ENCODE peak calls at places on chromosomes 7 and 10, in seven cellular contexts. One of them, this sample, is unnamed. For H3K4me1, the result is how much of the 10 kb centered on the place peaks cover.

GRCh38 chr7:92763636-92764423 is 72.5 kb downstream of the CDK6 start:
- ATAC-seq in right lobe of liver: no peak
- ATAC-seq in IMR-90: peak
- ATAC-seq in A549: peak
- ATAC-seq in gastrocnemius medialis: no peak
- ATAC-seq in heart left ventricle: peak
- ATAC-seq in K562: peak
- ATAC-seq in this sample: no peak

GRCh38 chr10:126387931-126388911 is at the start of gene ADAM12:
- ATAC-seq in right lobe of liver: peak
- ATAC-seq in IMR-90: peak
- ATAC-seq in A549: peak
- ATAC-seq in gastrocnemius medialis: no peak
- ATAC-seq in heart left ventricle: peak
- ATAC-seq in K562: no peak
- ATAC-seq in this sample: peak

GRCh38 chr10:47147186-47147585 is 152.8 kb upstream of the GDF10 start:
- ATAC-seq in right lobe of liver: no peak
- ATAC-seq in IMR-90: no peak
- ATAC-seq in A549: no peak
- ATAC-seq in gastrocnemius medialis: no peak
- ATAC-seq in heart left ventricle: no peak
- ATAC-seq in K562: no peak
- ATAC-seq in this sample: no peak

GRCh38 chr7:134755422-134756022 is 23.9 kb upstream of the CALD1 start:
- ATAC-seq in right lobe of liver: no peak
- ATAC-seq in IMR-90: peak
- ATAC-seq in A549: no peak
- ATAC-seq in gastrocnemius medialis: no peak
- ATAC-seq in heart left ventricle: no peak
- ATAC-seq in K562: peak
- ATAC-seq in this sample: no peak

GRCh38 chr7:73547841-73548240 is 9.6 kb downstream of the BCL7B start:
- ATAC-seq in right lobe of liver: no peak
- ATAC-seq in IMR-90: no peak
- ATAC-seq in A549: no peak
- ATAC-seq in gastrocnemius medialis: no peak
- ATAC-seq in heart left ventricle: peak
- ATAC-seq in K562: no peak
- ATAC-seq in this sample: no peak

GRCh38 chr10:624605-625334 is 64.7 kb downstream of the DIP2C start:
- ATAC-seq in right lobe of liver: peak
- ATAC-seq in IMR-90: peak
- ATAC-seq in A549: peak
- ATAC-seq in gastrocnemius medialis: peak
- ATAC-seq in heart left ventricle: peak
- ATAC-seq in K562: peak
- ATAC-seq in this sample: peak

GRCh38 chr7:99897688-99898357 is 21.0 kb upstream of the OR2AE1 start:
- ATAC-seq in right lobe of liver: no peak
- ATAC-seq in IMR-90: no peak
- ATAC-seq in A549: no peak
- ATAC-seq in gastrocnemius medialis: no peak
- ATAC-seq in heart left ventricle: no peak
- ATAC-seq in K562: no peak
- ATAC-seq in this sample: no peak

GRCh38 chr10:114432704-114433103 is 28.4 kb upstream of the AFAP1L2 start:
- ATAC-seq in right lobe of liver: no peak
- ATAC-seq in IMR-90: peak
- ATAC-seq in A549: no peak
- ATAC-seq in gastrocnemius medialis: no peak
- ATAC-seq in heart left ventricle: no peak
- ATAC-seq in K562: no peak
- ATAC-seq in this sample: no peak

GRCh38 chr7:4957847-4958476 is 1.0 kb downstream of the MMD2 start:
- ATAC-seq in right lobe of liver: no peak
- ATAC-seq in IMR-90: no peak
- ATAC-seq in A549: peak
- ATAC-seq in gastrocnemius medialis: no peak
- ATAC-seq in heart left ventricle: no peak
- ATAC-seq in K562: peak
- ATAC-seq in this sample: no peak

GRCh38 chr10:122323941-122324675 is 50.4 kb upstream of the PLEKHA1 start:
- ATAC-seq in right lobe of liver: no peak
- ATAC-seq in IMR-90: no peak
- ATAC-seq in A549: peak
- ATAC-seq in gastrocnemius medialis: peak
- ATAC-seq in heart left ventricle: no peak
- ATAC-seq in K562: no peak
- ATAC-seq in this sample: no peak

DNA sequence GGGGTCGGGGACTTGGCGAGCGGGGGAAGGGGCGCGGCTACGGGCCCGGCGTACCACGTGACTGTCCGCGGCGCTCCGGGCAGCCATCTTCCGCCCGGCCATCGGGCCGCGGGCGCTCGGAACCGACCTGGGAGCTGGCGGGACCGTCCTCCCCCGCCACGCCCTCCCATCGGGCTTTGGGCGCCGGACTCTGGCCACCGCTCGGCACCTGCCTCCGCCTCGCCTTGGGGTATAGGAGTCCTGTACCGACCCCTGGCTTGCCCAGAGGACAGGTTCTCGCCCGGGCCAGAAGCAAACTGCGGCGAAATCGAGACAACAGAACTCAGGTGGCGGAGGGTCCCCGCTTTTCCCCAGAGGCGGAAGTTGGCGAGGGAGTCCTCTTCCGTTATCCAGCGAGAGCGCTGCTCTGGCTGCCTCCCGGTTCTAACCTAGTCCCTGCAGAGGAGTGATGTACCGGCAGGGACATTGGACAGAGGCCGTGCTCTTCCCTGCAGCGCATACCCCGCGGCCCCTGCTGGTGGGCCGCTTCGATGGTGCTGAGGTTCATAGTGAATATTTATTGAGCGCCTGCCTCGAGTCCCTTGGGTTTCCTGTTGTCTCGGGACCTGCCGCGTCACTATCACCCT is 1.2 kb upstream of the SGMS1 start:
- ATAC-seq in right lobe of liver: peak
- ATAC-seq in IMR-90: peak
- ATAC-seq in A549: peak
- ATAC-seq in gastrocnemius medialis: peak
- ATAC-seq in heart left ventricle: peak
- ATAC-seq in K562: peak
- ATAC-seq in this sample: peak
- TF ChIP-seq POLR2A in right lobe of liver: peak
- TF ChIP-seq POLR2A in IMR-90: peak
- TF ChIP-seq POLR2A in A549: peak
- TF ChIP-seq POLR2A in gastrocnemius medialis: no peak
- TF ChIP-seq POLR2A in heart left ventricle: no peak
- TF ChIP-seq POLR2A in K562: peak
- TF ChIP-seq POLR2A in this sample: peak

DNA sequence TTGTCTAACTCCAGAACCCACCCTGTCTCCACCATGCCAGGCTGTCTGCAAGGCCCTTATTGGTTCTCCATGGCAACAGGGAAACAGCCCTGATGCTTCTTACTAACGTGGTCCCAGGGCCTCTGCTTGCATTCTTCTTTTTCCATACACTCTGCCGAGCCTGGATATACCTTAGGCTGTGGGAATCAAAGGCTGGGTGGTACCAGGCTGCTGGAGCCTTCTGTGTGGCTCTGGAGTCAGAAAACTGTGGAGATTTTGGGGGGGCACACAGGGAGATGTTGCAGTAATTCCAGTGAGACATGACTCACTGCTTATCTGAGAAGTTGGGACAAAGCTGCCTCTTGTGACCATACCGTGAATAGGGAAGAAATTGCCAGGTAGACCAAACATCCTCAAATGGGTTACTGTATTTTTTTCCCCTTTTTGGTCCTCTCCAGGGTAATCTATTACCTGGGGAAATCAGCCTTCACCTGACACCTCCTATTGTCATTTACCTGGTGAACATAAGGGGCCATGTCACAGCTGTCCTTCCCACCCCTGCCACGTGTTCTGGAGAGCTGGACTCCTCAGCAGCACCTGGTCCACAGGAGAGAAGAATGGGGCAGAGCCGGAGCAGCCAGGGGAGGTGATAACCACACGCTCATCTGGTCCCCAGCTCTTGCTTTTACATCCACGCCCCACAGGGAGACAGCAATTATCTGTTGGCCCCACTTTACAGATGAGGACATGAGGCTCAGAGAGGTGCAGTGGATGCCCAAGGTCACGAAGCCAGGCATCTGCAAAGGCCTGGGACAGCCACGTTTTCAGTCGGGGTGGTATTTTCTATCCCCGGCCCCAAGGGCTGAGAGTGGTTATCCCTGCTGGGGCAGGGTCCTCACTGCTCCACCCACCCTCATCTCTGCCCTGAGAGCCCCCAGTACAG is 4.6 kb downstream of the CHST3 start:
- ATAC-seq in right lobe of liver: no peak
- ATAC-seq in IMR-90: no peak
- ATAC-seq in A549: peak
- ATAC-seq in gastrocnemius medialis: no peak
- ATAC-seq in heart left ventricle: no peak
- ATAC-seq in K562: no peak
- ATAC-seq in this sample: no peak
- H3K4me1 ChIP-seq in right lobe of liver: under half
- H3K4me1 ChIP-seq in IMR-90: under half
- H3K4me1 ChIP-seq in A549: half or more
- H3K4me1 ChIP-seq in gastrocnemius medialis: half or more
- H3K4me1 ChIP-seq in heart left ventricle: half or more
- H3K4me1 ChIP-seq in K562: under half
- H3K4me1 ChIP-seq in this sample: half or more

DNA sequence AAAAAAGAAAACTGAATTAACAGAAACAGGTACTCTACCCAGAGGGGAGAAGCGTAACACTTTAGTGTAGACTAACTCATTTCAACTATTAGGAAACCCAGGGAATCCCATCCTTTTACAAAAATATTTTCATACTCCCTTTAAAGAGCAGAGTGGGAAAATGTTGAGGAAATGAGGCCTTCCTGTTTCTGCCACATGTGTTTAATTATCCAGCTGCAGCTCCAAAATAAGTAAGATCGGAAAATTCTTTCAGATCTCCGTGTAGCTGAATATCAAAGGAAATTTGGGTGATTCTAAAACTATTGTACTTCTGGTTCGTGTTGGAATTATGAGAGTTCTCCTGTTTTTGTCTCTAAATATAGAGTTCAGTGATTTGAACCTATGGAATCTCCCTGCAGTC is 58.0 kb upstream of the CAV2 start:
- ATAC-seq in right lobe of liver: no peak
- ATAC-seq in IMR-90: no peak
- ATAC-seq in A549: no peak
- ATAC-seq in gastrocnemius medialis: no peak
- ATAC-seq in heart left ventricle: no peak
- ATAC-seq in K562: no peak
- ATAC-seq in this sample: no peak
- TF ChIP-seq POLR2A in right lobe of liver: no peak
- TF ChIP-seq POLR2A in IMR-90: no peak
- TF ChIP-seq POLR2A in A549: no peak
- TF ChIP-seq POLR2A in gastrocnemius medialis: no peak
- TF ChIP-seq POLR2A in heart left ventricle: no peak
- TF ChIP-seq POLR2A in K562: no peak
- TF ChIP-seq POLR2A in this sample: no peak

GRCh38 chr10:109912335-109913282 is 10.7 kb downstream of the XPNPEP1 start:
- ATAC-seq in right lobe of liver: no peak
- ATAC-seq in IMR-90: peak
- ATAC-seq in A549: no peak
- ATAC-seq in gastrocnemius medialis: no peak
- ATAC-seq in heart left ventricle: no peak
- ATAC-seq in K562: no peak
- ATAC-seq in this sample: peak

GRCh38 chr10:109911903-109912302 is 11.4 kb downstream of the XPNPEP1 start:
- ATAC-seq in right lobe of liver: no peak
- ATAC-seq in IMR-90: no peak
- ATAC-seq in A549: no peak
- ATAC-seq in gastrocnemius medialis: no peak
- ATAC-seq in heart left ventricle: no peak
- ATAC-seq in K562: no peak
- ATAC-seq in this sample: no peak

GRCh38 chr10:109915566-109915965 is 7.7 kb downstream of the XPNPEP1 start:
- ATAC-seq in right lobe of liver: no peak
- ATAC-seq in IMR-90: no peak
- ATAC-seq in A549: no peak
- ATAC-seq in gastrocnemius medialis: no peak
- ATAC-seq in heart left ventricle: no peak
- ATAC-seq in K562: no peak
- ATAC-seq in this sample: no peak

GRCh38 chr10:109914966-109915365 is 8.3 kb downstream of the XPNPEP1 start:
- ATAC-seq in right lobe of liver: peak
- ATAC-seq in IMR-90: peak
- ATAC-seq in A549: peak
- ATAC-seq in gastrocnemius medialis: no peak
- ATAC-seq in heart left ventricle: peak
- ATAC-seq in K562: peak
- ATAC-seq in this sample: no peak

DNA sequence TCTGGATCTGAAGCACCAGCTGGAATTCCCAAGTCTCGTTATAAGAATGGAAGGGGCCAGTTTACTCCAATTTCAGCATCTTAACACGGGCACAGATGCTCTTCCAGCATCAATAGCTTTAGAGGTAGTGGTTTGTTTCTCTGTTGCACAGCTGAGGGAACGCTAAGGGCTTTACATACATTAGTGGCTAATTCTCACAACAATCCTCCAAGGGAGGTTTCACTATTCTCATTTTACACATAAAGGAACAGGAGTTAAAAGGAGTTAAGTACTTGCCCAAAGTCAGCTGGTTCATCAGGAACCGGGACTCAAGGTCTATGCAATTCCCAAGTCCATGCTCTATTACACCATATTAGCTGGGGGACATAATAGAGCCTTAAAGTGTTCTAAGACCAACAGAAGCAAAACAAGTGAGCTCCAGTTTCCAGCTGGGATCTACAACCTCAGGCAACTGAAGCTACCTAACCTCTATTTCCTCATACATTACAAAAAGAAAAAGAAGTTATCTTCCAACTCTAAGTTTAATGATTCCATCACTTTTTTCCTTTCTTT is 9.9 kb downstream of the XPNPEP1 start:
- ATAC-seq in right lobe of liver: no peak
- ATAC-seq in IMR-90: no peak
- ATAC-seq in A549: no peak
- ATAC-seq in gastrocnemius medialis: no peak
- ATAC-seq in heart left ventricle: no peak
- ATAC-seq in K562: no peak
- ATAC-seq in this sample: no peak
- H3K4me1 ChIP-seq in right lobe of liver: under half
- H3K4me1 ChIP-seq in IMR-90: under half
- H3K4me1 ChIP-seq in A549: under half
- H3K4me1 ChIP-seq in gastrocnemius medialis: under half
- H3K4me1 ChIP-seq in heart left ventricle: half or more
- H3K4me1 ChIP-seq in K562: under half
- H3K4me1 ChIP-seq in this sample: under half